ENCODE peak calls at places on chromosomes 6 and 20, in eight cellular contexts. Z is mucosa of gallbladder, X is epithelial cell of esophagus, Y is nephron progenitor cell, M is H54, W is NCI-H1105 treated with DMSO at 0.1 percent for 48 hours, Q is BJ, P is brain microvascular endothelial cell. G is an unnamed sample.

GRCh38 chr20:23086056-23086551 is at the start of gene CD93:
- DNase-seq in M (no peak), X (peak; percentile 38), W (no peak), P (peak; percentile 58), Y (no peak), Q (no peak), Z (peak; percentile 25), G (no peak)

GRCh38 chr6:11848852-11849731 is 70.5 kb upstream of the ADTRP start:
- DNase-seq in Y (no peak), Z (no peak), P (peak; percentile 67), W (peak; percentile 76), M (no peak), X (peak; percentile 12), Q (no peak), G (no peak)

GRCh38 chr6:151160869-151161268 is 78.9 kb upstream of the AKAP12 start:
- DNase-seq in P (no peak), Y (peak; percentile 17), Z (peak; percentile 87), X (peak; percentile 51), W (peak; percentile 72), M (no peak), Q (no peak), G (no peak)

GRCh38 chr6:90080876-90081464 is 186.7 kb downstream of the GJA10 start:
- DNase-seq in Y (no peak), X (no peak), P (no peak), M (no peak), W (no peak), Z (no peak), Q (no peak), G (no peak)

GRCh38 chr20:17961600-17961965 is 7.0 kb downstream of the SNX5 start:
- DNase-seq in Y (no peak), X (no peak), P (no peak), Z (no peak), M (no peak), W (no peak), Q (no peak), G (no peak)

GRCh38 chr20:21395666-21396044 is 1.7 kb downstream of the NKX2-4 start:
- DNase-seq in P (no peak), Y (peak; percentile 45), X (no peak), Q (no peak), W (peak; percentile 37), M (no peak), Z (no peak), G (no peak)

GRCh38 chr20:608970-609369 is 1.1 kb downstream of the TCF15 start:
- DNase-seq in P (no peak), Y (no peak), Q (no peak), M (no peak), W (no peak), Z (no peak), X (no peak), G (no peak)

GRCh38 chr6:168403370-168404005 is 37.5 kb upstream of the SMOC2 start:
- DNase-seq in Y (no peak), Z (no peak), P (no peak), W (no peak), X (no peak), M (no peak), Q (no peak), G (no peak)

GRCh38 chr6:6753301-6753700 is 164.8 kb downstream of the LY86 start:
- DNase-seq in X (no peak), Q (no peak), Y (no peak), Z (no peak), W (no peak), P (no peak), M (no peak), G (no peak)

GRCh38 chr20:60632420-60633262 is 619.4 kb upstream of the CDH4 start:
- DNase-seq in Z (no peak), Y (no peak), M (no peak), X (no peak), P (no peak), Q (no peak), W (no peak), G (no peak)

GRCh38 chr6:152642578-152643375 is 5.6 kb upstream of the SYNE1 start:
- DNase-seq in X (peak; percentile 78), P (peak; percentile 53), M (peak; percentile 15), Y (peak; percentile 35), W (peak; percentile 56), Q (no peak), Z (peak; percentile 45), G (peak; percentile 55)

GRCh38 chr20:9262653-9263194 is 193.8 kb downstream of the PLCB4 start:
- DNase-seq in M (no peak), X (no peak), Y (no peak), W (no peak), P (no peak), Q (no peak), Z (no peak), G (no peak)

GRCh38 chr6:79463721-79464120 is 73.5 kb downstream of the LCA5 start:
- DNase-seq in P (no peak), Z (peak; percentile 27), Q (no peak), W (no peak), X (peak; percentile 57), Y (no peak), M (no peak), G (no peak)

GRCh38 chr20:48373555-48373934 is 454.3 kb downstream of the PREX1 start:
- DNase-seq in Z (no peak), W (no peak), X (no peak), P (no peak), M (no peak), Y (no peak), Q (no peak), G (no peak)

GRCh38 chr6:47258724-47259347 is 50.9 kb downstream of the TNFRSF21 start:
- DNase-seq in M (no peak), P (no peak), W (peak; percentile 30), Q (no peak), X (no peak), Z (no peak), Y (no peak), G (no peak)

GRCh38 chr20:33733654-33734576 is 2.1 kb downstream of the ZNF341 start:
- DNase-seq in X (peak; percentile 63), M (peak; percentile 52), Q (peak; percentile 61), P (peak; percentile 52), W (no peak), Z (peak; percentile 65), Y (no peak), G (no peak)

GRCh38 chr6:160188773-160189172 is 67.2 kb downstream of the SLC22A1 start:
- DNase-seq in W (no peak), P (no peak), X (peak; percentile 39), M (no peak), Z (no peak), Y (no peak), Q (no peak), G (no peak)

GRCh38 chr6:79621579-79621978 is 9.6 kb upstream of the SH3BGRL2 start:
- DNase-seq in P (no peak), Q (no peak), W (no peak), Z (no peak), M (no peak), Y (no peak), X (no peak), G (no peak)

GRCh38 chr6:36908758-36909157 is 23.0 kb downstream of the C6orf89 start:
- DNase-seq in X (no peak), Z (no peak), Y (no peak), W (no peak), Q (no peak), P (no peak), M (no peak), G (no peak)

GRCh38 chr6:117908246-117909107 is 1.4 kb downstream of the SLC35F1 start:
- DNase-seq in Q (no peak), X (no peak), Z (no peak), P (no peak), M (no peak), Y (no peak), W (peak; percentile 23), G (no peak)

GRCh38 chr6:108584323-108584722 is 23.6 kb downstream of the FOXO3 start:
- DNase-seq in M (no peak), W (no peak), P (no peak), Y (no peak), Q (no peak), X (no peak), Z (no peak), G (no peak)

GRCh38 chr6:111478749-111479148 is 4.3 kb downstream of the REV3L start:
- DNase-seq in M (no peak), W (peak; percentile 57), Q (no peak), X (peak; percentile 65), Z (no peak), Y (no peak), P (peak; percentile 27), G (no peak)

GRCh38 chr20:37343212-37343993 is 2.5 kb upstream of the SRC start:
- DNase-seq in W (no peak), Q (no peak), Y (no peak), P (no peak), Z (peak; percentile 85), X (no peak), M (no peak), G (no peak)

GRCh38 chr6:142925575-142926110 is 19.3 kb downstream of the HIVEP2 start:
- DNase-seq in Y (no peak), P (peak; percentile 88), Q (no peak), X (peak; percentile 29), M (no peak), W (no peak), Z (peak; percentile 23), G (no peak)

GRCh38 chr6:53615633-53616449 is 49.7 kb downstream of the KLHL31 start:
- DNase-seq in M (peak; percentile 60), Z (peak; percentile 76), X (peak; percentile 99), P (no peak), Q (no peak), Y (no peak), W (no peak), G (peak; percentile 59)

GRCh38 chr6:37972994-37973757 is 153.6 kb downstream of the ZFAND3 start:
- DNase-seq in M (no peak), X (no peak), W (no peak), Y (no peak), Q (no peak), Z (no peak), P (no peak), G (no peak)

GRCh38 chr20:34014878-34015277 is 21.2 kb downstream of the RALY start:
- DNase-seq in Q (no peak), M (no peak), P (no peak), Y (no peak), X (no peak), Z (no peak), W (no peak), G (no peak)

GRCh38 chr6:49606696-49607390 is 29.8 kb downstream of the RHAG start:
- DNase-seq in Q (peak; percentile 8), X (peak; percentile 87), Z (peak; percentile 28), Y (peak; percentile 29), W (peak; percentile 92), P (peak; percentile 39), M (peak; percentile 50), G (peak; percentile 46)

GRCh38 chr6:112502348-112503130 is 155.4 kb downstream of the RFPL4B start:
- DNase-seq in M (peak; percentile 3), Q (no peak), Y (no peak), P (no peak), Z (no peak), W (no peak), X (no peak), G (no peak)

GRCh38 chr6:167746377-167747151 is 80.1 kb upstream of the AFDN start:
- DNase-seq in P (no peak), M (no peak), W (no peak), X (no peak), Q (no peak), Y (no peak), Z (no peak), G (no peak)

GRCh38 chr6:160461641-160462040 is 113.5 kb downstream of the SLC22A3 start:
- DNase-seq in Q (no peak), Z (no peak), P (peak; percentile 24), W (no peak), X (peak; percentile 12), Y (no peak), M (no peak), G (no peak)

G was measured in left lobe of liver.